ENCODE peak calls at places on chromosomes 5 and 9, in seven cellular contexts. B, T, C, S, R, Q and J are unnamed samples. For H3K36me3 and H3K9me3, the result is how much of the 10 kb centered on the place peaks cover.

GRCh38 chr5:66538531-66538930 is 57.7 kb upstream of the MAST4 start:
- DNase-seq in S (no peak), Q (peak), T (no peak), C (no peak), B (no peak), R (no peak), J (no peak)

GRCh38 chr9:5375790-5376477 is 36.3 kb upstream of the RLN1 start:
- DNase-seq in T (no peak), Q (no peak), B (no peak), C (peak), R (no peak), S (no peak), J (no peak)

GRCh38 chr5:175623086-175623485 is 34.8 kb upstream of the HRH2 start:
- DNase-seq in R (no peak), C (no peak), B (no peak), T (no peak), Q (no peak), S (no peak), J (no peak)

GRCh38 chr5:176536132-176536901 is 885 bp downstream of the RNF44 start:
- DNase-seq in R (peak), C (peak), T (peak), S (peak), B (peak), Q (peak), J (peak)

GRCh38 chr5:175856408-175856807 is 15.0 kb upstream of the CPLX2 start:
- DNase-seq in C (no peak), Q (no peak), B (no peak), S (no peak), R (no peak), T (no peak), J (no peak)

GRCh38 chr9:68949271-68950000 is 64.5 kb downstream of the PRKACG start:
- DNase-seq in S (peak), C (no peak), Q (no peak), R (peak), B (no peak), T (peak), J (peak)

GRCh38 chr5:43702815-43703214 is 99.8 kb downstream of the NNT start:
- DNase-seq in B (peak), R (no peak), Q (peak), C (no peak), T (no peak), S (no peak), J (no peak)

GRCh38 chr9:92807031-92807756 is 42.6 kb upstream of the BICD2 start:
- DNase-seq in S (peak), T (no peak), Q (no peak), B (no peak), R (no peak), C (no peak), J (no peak)

DNA sequence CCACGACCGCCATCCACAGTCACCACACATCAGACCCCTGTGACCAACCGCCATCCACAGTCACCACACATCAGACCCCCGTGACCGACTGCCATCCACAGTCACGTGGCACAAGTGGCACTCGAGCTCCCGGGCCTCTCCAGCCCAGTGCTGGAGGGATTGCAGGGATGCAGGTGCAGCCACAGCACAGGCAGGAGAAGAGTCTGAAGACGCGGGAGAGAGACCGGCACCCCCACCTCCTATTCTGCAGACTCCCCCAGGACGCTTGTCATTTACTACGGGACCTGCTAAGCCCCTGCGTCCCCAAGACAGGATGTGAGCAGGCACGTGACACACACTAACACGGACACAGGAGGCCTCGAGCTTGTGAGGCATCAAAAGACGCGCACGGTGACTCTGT is 21.1 kb downstream of the TERT start:
- DNase-seq in Q (no peak), C (no peak), B (no peak), R (no peak), T (no peak), S (no peak), J (no peak)
- H3K36me3 ChIP-seq in Q (under half), C (under half), B (under half), R (under half), T (under half), S (under half), J (under half)

GRCh38 chr9:37836386-37836785 is 35.8 kb downstream of the DCAF10 start:
- DNase-seq in Q (no peak), R (no peak), S (peak), C (no peak), B (no peak), T (no peak), J (no peak)
- H3K4me3 ChIP-seq in Q (no peak), R (no peak), S (no peak), C (no peak), B (no peak), T (no peak), J (no peak)

GRCh38 chr5:167356374-167356773 is 935.1 kb upstream of the WWC1 start:
- DNase-seq in T (no peak), R (no peak), Q (no peak), S (no peak), B (no peak), C (no peak), J (no peak)

GRCh38 chr5:167363065-167363464 is 928.4 kb upstream of the WWC1 start:
- DNase-seq in Q (no peak), R (no peak), B (no peak), C (no peak), S (no peak), T (no peak), J (no peak)

GRCh38 chr5:167358868-167359492 is 932.5 kb upstream of the WWC1 start:
- DNase-seq in R (no peak), Q (no peak), C (no peak), B (no peak), T (no peak), S (no peak), J (no peak)

GRCh38 chr5:167361841-167362240 is 929.6 kb upstream of the WWC1 start:
- DNase-seq in S (no peak), T (no peak), R (no peak), C (peak), B (no peak), Q (peak), J (no peak)
- H3K9me3 ChIP-seq in S (under half), T (under half), R (under half), C (under half), B (under half), Q (under half), J (under half)

DNA sequence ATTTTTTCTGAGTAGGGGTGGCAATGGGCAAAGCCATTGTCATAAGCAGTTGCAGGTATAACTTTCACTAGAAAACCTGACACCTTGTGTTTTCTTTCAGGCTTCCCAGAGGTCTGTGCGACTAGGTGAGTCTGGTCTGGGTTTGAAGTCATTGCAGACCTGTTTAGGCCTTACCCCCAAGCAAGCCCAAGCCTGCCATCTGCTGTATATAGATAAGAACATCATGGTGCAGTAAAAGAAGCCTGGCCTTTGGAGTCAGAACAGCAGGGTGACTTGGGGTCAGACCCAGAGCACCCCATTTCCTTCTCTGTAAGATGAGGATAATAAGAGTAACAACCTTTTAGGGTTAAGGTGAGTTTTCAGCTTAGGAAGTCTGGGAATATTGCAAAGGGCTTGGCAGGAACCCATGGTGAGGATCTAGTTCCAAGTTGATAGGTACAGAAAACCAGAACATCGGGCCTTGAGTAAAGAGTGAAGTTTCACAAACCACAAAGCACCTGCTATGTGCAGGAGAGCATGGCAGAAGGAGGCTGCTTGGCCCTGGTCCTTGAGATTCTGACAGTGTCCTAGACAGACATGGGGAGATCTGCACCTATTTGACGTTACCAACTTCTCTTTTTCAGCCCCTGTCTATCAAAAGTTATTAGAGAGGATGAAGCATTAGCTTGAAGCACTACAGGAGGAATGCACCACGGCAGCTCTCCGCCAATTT is 33.9 kb downstream of the TGFBI start:
- DNase-seq in C (peak), S (peak), R (no peak), T (no peak), Q (peak), B (peak), J (no peak)
- H3K36me3 ChIP-seq in C (under half), S (under half), R (under half), T (under half), Q (under half), B (half or more), J (half or more)

GRCh38 chr5:93587919-93588585 is 5.0 kb downstream of the NR2F1 start:
- DNase-seq in T (no peak), C (peak), B (no peak), R (no peak), S (no peak), Q (peak), J (no peak)
- H3K4me3 ChIP-seq in T (no peak), C (peak), B (peak), R (no peak), S (no peak), Q (peak), J (no peak)

DNA sequence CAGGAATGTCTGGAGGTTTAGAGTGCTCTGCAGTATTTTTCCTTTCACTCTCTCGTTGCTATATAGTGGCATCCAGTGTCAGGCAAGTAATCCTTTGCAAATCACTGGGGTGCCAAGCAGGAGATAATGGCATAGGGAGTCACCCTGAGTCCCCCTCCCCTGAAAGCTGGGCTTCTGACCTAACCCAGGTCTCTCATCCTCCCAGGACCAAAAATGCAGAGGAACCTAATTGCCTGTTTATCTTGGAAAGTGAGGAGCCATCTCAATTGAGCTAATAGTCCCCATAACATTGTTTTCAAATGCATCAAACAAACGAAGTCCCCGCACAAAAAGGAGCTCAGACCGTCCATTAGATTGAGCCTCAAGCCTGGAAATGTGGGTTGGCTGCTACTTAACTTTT is 368.0 kb upstream of the IRX2 start:
- DNase-seq in T (no peak), S (no peak), Q (no peak), R (no peak), C (no peak), B (no peak), J (no peak)
- H3K9me3 ChIP-seq in T (under half), S (under half), Q (under half), R (under half), C (under half), B (under half), J (under half)

GRCh38 chr9:127809002-127809561 is 6.4 kb downstream of the FPGS start:
- DNase-seq in R (no peak), C (no peak), B (no peak), Q (no peak), S (no peak), T (no peak), J (no peak)
- H3K36me3 ChIP-seq in R (under half), C (half or more), B (half or more), Q (under half), S (half or more), T (half or more), J (half or more)